ENCODE peak calls at places on chromosomes 13 and 19, in ten cellular contexts. One of them, this sample, is unnamed.

GRCh38 chr13:110501188-110501587 is 60.3 kb downstream of the RAB20 start:
- DNase-seq in lower leg skin: no peak
- DNase-seq in uterus: no peak
- DNase-seq in HCT116: no peak
- DNase-seq in erythroblast: no peak
- DNase-seq in stomach: no peak
- DNase-seq in A549: no peak
- DNase-seq in H54: no peak
- DNase-seq in ovary: no peak
- DNase-seq in transverse colon: no peak
- DNase-seq in this sample: no peak

GRCh38 chr13:19991531-19991930 is 33.0 kb downstream of the ZMYM2 start:
- DNase-seq in lower leg skin: no peak
- DNase-seq in uterus: no peak
- DNase-seq in HCT116: no peak
- DNase-seq in erythroblast: no peak
- DNase-seq in stomach: no peak
- DNase-seq in A549: no peak
- DNase-seq in H54: no peak
- DNase-seq in ovary: no peak
- DNase-seq in transverse colon: no peak
- DNase-seq in this sample: no peak

GRCh38 chr19:55606817-55607216 is 1.4 kb downstream of the ZNF865 start:
- DNase-seq in lower leg skin: no peak
- DNase-seq in uterus: no peak
- DNase-seq in HCT116: no peak
- DNase-seq in erythroblast: no peak
- DNase-seq in stomach: no peak
- DNase-seq in A549: no peak
- DNase-seq in H54: no peak
- DNase-seq in ovary: no peak
- DNase-seq in transverse colon: no peak
- DNase-seq in this sample: no peak

GRCh38 chr13:90787007-90787406 is 560.5 kb upstream of the MIR17HG start:
- DNase-seq in lower leg skin: no peak
- DNase-seq in uterus: no peak
- DNase-seq in HCT116: no peak
- DNase-seq in erythroblast: no peak
- DNase-seq in stomach: no peak
- DNase-seq in A549: no peak
- DNase-seq in H54: no peak
- DNase-seq in ovary: no peak
- DNase-seq in transverse colon: no peak
- DNase-seq in this sample: no peak

GRCh38 chr19:14916848-14917247 is 24.4 kb upstream of the OR7C2 start:
- DNase-seq in lower leg skin: no peak
- DNase-seq in uterus: no peak
- DNase-seq in HCT116: no peak
- DNase-seq in erythroblast: no peak
- DNase-seq in stomach: no peak
- DNase-seq in A549: peak; percentile 2
- DNase-seq in H54: no peak
- DNase-seq in ovary: no peak
- DNase-seq in transverse colon: no peak
- DNase-seq in this sample: peak; percentile 60

GRCh38 chr13:64371461-64371860 is 2858.7 kb downstream of the PCDH9 start:
- DNase-seq in lower leg skin: no peak
- DNase-seq in uterus: no peak
- DNase-seq in HCT116: no peak
- DNase-seq in erythroblast: no peak
- DNase-seq in stomach: no peak
- DNase-seq in A549: no peak
- DNase-seq in H54: no peak
- DNase-seq in ovary: no peak
- DNase-seq in transverse colon: no peak
- DNase-seq in this sample: no peak

GRCh38 chr13:96967248-96967745 is 27.0 kb downstream of the OXGR1 start:
- DNase-seq in lower leg skin: no peak
- DNase-seq in uterus: no peak
- DNase-seq in HCT116: peak; percentile 59
- DNase-seq in erythroblast: peak; percentile 29
- DNase-seq in stomach: no peak
- DNase-seq in A549: peak; percentile 8
- DNase-seq in H54: peak; percentile 23
- DNase-seq in ovary: no peak
- DNase-seq in transverse colon: no peak
- DNase-seq in this sample: no peak

GRCh38 chr13:104106705-104107393 is 1040.6 kb upstream of the SLC10A2 start:
- DNase-seq in lower leg skin: no peak
- DNase-seq in uterus: no peak
- DNase-seq in HCT116: no peak
- DNase-seq in erythroblast: no peak
- DNase-seq in stomach: no peak
- DNase-seq in A549: no peak
- DNase-seq in H54: no peak
- DNase-seq in ovary: no peak
- DNase-seq in transverse colon: no peak
- DNase-seq in this sample: no peak

GRCh38 chr13:111857846-111858560 is 208.9 kb upstream of the SOX1 start:
- DNase-seq in lower leg skin: no peak
- DNase-seq in uterus: no peak
- DNase-seq in HCT116: no peak
- DNase-seq in erythroblast: no peak
- DNase-seq in stomach: no peak
- DNase-seq in A549: no peak
- DNase-seq in H54: no peak
- DNase-seq in ovary: no peak
- DNase-seq in transverse colon: no peak
- DNase-seq in this sample: no peak

GRCh38 chr13:99694251-99694650 is 193.0 kb downstream of the TM9SF2 start:
- DNase-seq in lower leg skin: no peak
- DNase-seq in uterus: no peak
- DNase-seq in HCT116: no peak
- DNase-seq in erythroblast: no peak
- DNase-seq in stomach: no peak
- DNase-seq in A549: no peak
- DNase-seq in H54: no peak
- DNase-seq in ovary: no peak
- DNase-seq in transverse colon: no peak
- DNase-seq in this sample: no peak

GRCh38 chr13:94268661-94269060 is 210.8 kb downstream of the DCT start:
- DNase-seq in lower leg skin: no peak
- DNase-seq in uterus: no peak
- DNase-seq in HCT116: no peak
- DNase-seq in erythroblast: no peak
- DNase-seq in stomach: no peak
- DNase-seq in A549: no peak
- DNase-seq in H54: no peak
- DNase-seq in ovary: no peak
- DNase-seq in transverse colon: no peak
- DNase-seq in this sample: no peak

GRCh38 chr13:49540552-49540951 is 44.8 kb downstream of the PHF11 start:
- DNase-seq in lower leg skin: no peak
- DNase-seq in uterus: peak; percentile 85
- DNase-seq in HCT116: no peak
- DNase-seq in erythroblast: no peak
- DNase-seq in stomach: no peak
- DNase-seq in A549: no peak
- DNase-seq in H54: no peak
- DNase-seq in ovary: peak; percentile 46
- DNase-seq in transverse colon: no peak
- DNase-seq in this sample: peak; percentile 68

GRCh38 chr19:7228935-7229541 is 65.2 kb downstream of the INSR start:
- DNase-seq in lower leg skin: no peak
- DNase-seq in uterus: no peak
- DNase-seq in HCT116: no peak
- DNase-seq in erythroblast: no peak
- DNase-seq in stomach: no peak
- DNase-seq in A549: no peak
- DNase-seq in H54: no peak
- DNase-seq in ovary: no peak
- DNase-seq in transverse colon: no peak
- DNase-seq in this sample: no peak

GRCh38 chr13:110638253-110638652 is 22.9 kb downstream of the NAXD start:
- DNase-seq in lower leg skin: no peak
- DNase-seq in uterus: no peak
- DNase-seq in HCT116: no peak
- DNase-seq in erythroblast: no peak
- DNase-seq in stomach: no peak
- DNase-seq in A549: no peak
- DNase-seq in H54: no peak
- DNase-seq in ovary: no peak
- DNase-seq in transverse colon: no peak
- DNase-seq in this sample: no peak

GRCh38 chr13:31261241-31261640 is 61.5 kb downstream of the B3GLCT start:
- DNase-seq in lower leg skin: no peak
- DNase-seq in uterus: no peak
- DNase-seq in HCT116: no peak
- DNase-seq in erythroblast: no peak
- DNase-seq in stomach: no peak
- DNase-seq in A549: no peak
- DNase-seq in H54: no peak
- DNase-seq in ovary: no peak
- DNase-seq in transverse colon: no peak
- DNase-seq in this sample: no peak

DNA sequence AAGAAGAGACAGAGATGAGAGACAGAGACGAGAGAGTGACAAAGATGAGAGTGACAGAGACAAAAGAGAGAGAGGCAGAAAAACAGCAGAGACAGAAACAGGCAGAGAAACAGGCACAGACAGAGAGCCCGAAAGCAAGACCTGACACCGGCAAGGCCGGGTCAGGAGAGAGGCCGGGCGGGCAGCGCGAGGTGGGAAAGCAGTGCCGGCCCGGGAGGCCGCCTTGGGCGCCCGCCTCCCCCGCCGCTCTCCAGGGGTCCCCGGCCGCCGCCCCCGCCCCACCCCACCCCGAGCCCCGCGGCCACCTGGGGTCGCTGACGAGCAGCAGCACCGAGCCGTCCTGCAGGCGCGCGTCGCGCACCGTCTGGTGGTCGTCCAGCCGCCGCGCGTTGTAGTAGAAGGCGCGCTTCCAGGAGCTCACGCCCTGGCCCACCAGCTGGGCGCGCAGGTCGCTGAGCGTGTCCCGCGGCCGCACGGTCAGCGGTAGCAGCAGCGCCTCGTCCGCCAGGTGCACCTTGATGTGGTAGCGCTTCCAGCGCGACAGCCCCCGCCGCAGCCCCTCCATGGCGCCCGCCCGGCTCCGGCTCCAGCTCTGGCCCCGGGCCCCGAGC is at the start of gene TINCR:
- DNase-seq in lower leg skin: no peak
- DNase-seq in uterus: no peak
- DNase-seq in HCT116: no peak
- DNase-seq in erythroblast: no peak
- DNase-seq in stomach: no peak
- DNase-seq in A549: no peak
- DNase-seq in H54: no peak
- DNase-seq in ovary: no peak
- DNase-seq in transverse colon: no peak
- DNase-seq in this sample: no peak
- TF ChIP-seq POLR2A in lower leg skin: no peak
- TF ChIP-seq POLR2A in uterus: no peak
- TF ChIP-seq POLR2A in HCT116: no peak
- TF ChIP-seq POLR2A in erythroblast: no peak
- TF ChIP-seq POLR2A in stomach: no peak
- TF ChIP-seq POLR2A in A549: no peak
- TF ChIP-seq POLR2A in H54: no peak
- TF ChIP-seq POLR2A in ovary: no peak
- TF ChIP-seq POLR2A in transverse colon: no peak
- TF ChIP-seq POLR2A in this sample: no peak

GRCh38 chr13:45859682-45860081 is 8.1 kb upstream of the SIAH3 start:
- DNase-seq in lower leg skin: no peak
- DNase-seq in uterus: no peak
- DNase-seq in HCT116: no peak
- DNase-seq in erythroblast: no peak
- DNase-seq in stomach: no peak
- DNase-seq in A549: no peak
- DNase-seq in H54: no peak
- DNase-seq in ovary: no peak
- DNase-seq in transverse colon: no peak
- DNase-seq in this sample: no peak
- TF ChIP-seq POLR2A in lower leg skin: no peak
- TF ChIP-seq POLR2A in uterus: no peak
- TF ChIP-seq POLR2A in HCT116: no peak
- TF ChIP-seq POLR2A in erythroblast: no peak
- TF ChIP-seq POLR2A in stomach: no peak
- TF ChIP-seq POLR2A in A549: no peak
- TF ChIP-seq POLR2A in H54: no peak
- TF ChIP-seq POLR2A in ovary: no peak
- TF ChIP-seq POLR2A in transverse colon: no peak
- TF ChIP-seq POLR2A in this sample: no peak

DNA sequence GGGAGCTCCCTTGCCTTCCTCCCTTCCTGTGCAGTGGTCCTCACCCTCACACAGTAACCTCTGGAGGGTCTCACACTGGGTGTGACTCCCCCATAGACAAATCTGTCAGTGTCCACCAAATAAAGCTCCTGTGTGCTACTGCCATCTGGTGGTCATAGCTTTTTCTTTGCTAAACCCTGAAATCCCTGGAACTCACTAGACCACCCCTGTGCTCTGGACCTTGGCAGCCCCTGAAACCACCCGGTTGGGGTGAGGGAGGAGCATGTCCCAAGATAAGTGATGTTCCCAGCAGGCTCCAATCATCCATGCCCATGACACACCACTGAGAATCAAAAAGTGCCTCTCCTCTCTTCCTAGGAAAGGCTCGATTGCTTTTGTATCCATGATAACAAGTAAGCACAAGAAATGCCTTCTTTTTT is 6.5 kb upstream of the HSD17B14 start:
- DNase-seq in lower leg skin: peak; percentile 40
- DNase-seq in uterus: peak; percentile 57
- DNase-seq in HCT116: peak; percentile 46
- DNase-seq in erythroblast: peak; percentile 84
- DNase-seq in stomach: no peak
- DNase-seq in A549: peak; percentile 71
- DNase-seq in H54: no peak
- DNase-seq in ovary: peak; percentile 69
- DNase-seq in transverse colon: peak; percentile 34
- DNase-seq in this sample: peak; percentile 56
- TF ChIP-seq POLR2A in lower leg skin: no peak
- TF ChIP-seq POLR2A in uterus: no peak
- TF ChIP-seq POLR2A in HCT116: no peak
- TF ChIP-seq POLR2A in erythroblast: no peak
- TF ChIP-seq POLR2A in stomach: no peak
- TF ChIP-seq POLR2A in A549: no peak
- TF ChIP-seq POLR2A in H54: no peak
- TF ChIP-seq POLR2A in ovary: no peak
- TF ChIP-seq POLR2A in transverse colon: no peak
- TF ChIP-seq POLR2A in this sample: no peak

DNA sequence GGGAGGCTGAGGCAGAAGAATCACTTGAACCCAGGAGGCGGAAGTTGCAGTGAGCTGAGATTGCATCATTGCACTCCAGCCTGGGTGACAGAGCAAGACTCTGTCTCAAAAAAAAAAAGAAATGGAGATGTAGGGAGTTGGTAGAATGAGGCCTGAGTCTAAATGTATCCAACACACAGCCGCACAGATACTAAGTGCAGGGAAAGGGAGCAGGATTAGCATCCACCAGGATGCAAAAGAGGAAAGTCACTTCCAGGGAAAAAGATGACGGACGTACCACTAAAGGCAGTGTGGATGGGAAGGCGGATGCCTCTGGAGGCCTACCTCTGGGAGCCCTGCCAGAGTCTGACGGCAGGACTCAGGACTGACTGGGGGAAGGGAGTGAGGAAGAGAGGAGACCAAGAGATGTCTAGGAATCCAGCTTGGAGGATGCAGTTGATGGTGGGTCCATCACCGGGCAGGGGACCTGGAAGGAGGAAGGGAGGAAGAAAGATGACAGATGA is 6.8 kb downstream of the FAM98C start:
- DNase-seq in lower leg skin: no peak
- DNase-seq in uterus: no peak
- DNase-seq in HCT116: no peak
- DNase-seq in erythroblast: no peak
- DNase-seq in stomach: no peak
- DNase-seq in A549: peak; percentile 42
- DNase-seq in H54: no peak
- DNase-seq in ovary: no peak
- DNase-seq in transverse colon: no peak
- DNase-seq in this sample: no peak
- TF ChIP-seq POLR2A in lower leg skin: no peak
- TF ChIP-seq POLR2A in uterus: no peak
- TF ChIP-seq POLR2A in HCT116: no peak
- TF ChIP-seq POLR2A in erythroblast: peak; percentile 15
- TF ChIP-seq POLR2A in stomach: no peak
- TF ChIP-seq POLR2A in A549: no peak
- TF ChIP-seq POLR2A in H54: no peak
- TF ChIP-seq POLR2A in ovary: no peak
- TF ChIP-seq POLR2A in transverse colon: no peak
- TF ChIP-seq POLR2A in this sample: no peak